ENCODE peak calls at places on chromosomes 5 and 9, in five cellular contexts. S is brain microvascular endothelial cell, U is SK-N-SH, V is NCI-H1694 treated with DMSO at 0.1 percent for 48 hours, R is left colon. T is an unnamed sample.

GRCh38 chr9:132547436-132547835 is 35.0 kb upstream of the BARHL1 start:
- DNase-seq in S (no peak), U (no peak), V (no peak), R (no peak), T (no peak)

GRCh38 chr9:101462558-101462957 is 27.0 kb upstream of the ALDOB start:
- DNase-seq in S (peak), U (no peak), V (no peak), R (no peak), T (no peak)

GRCh38 chr5:158552241-158552640 is 547.5 kb downstream of the EBF1 start:
- DNase-seq in S (no peak), U (no peak), V (no peak), R (no peak), T (no peak)

GRCh38 chr9:37295796-37296195 is 126.7 kb upstream of the GRHPR start:
- DNase-seq in S (no peak), U (no peak), V (peak), R (no peak), T (peak)

GRCh38 chr9:19757745-19758144 is 31.1 kb downstream of the SLC24A2 start:
- DNase-seq in S (no peak), U (no peak), V (no peak), R (no peak), T (no peak)

GRCh38 chr5:153901449-153901848 is 137.3 kb downstream of the FAM114A2 start:
- DNase-seq in S (no peak), U (no peak), V (no peak), R (no peak), T (no peak)

GRCh38 chr5:25025836-25026235 is 381.1 kb upstream of the CDH10 start:
- DNase-seq in S (no peak), U (no peak), V (peak), R (no peak), T (no peak)

GRCh38 chr5:131277875-131278795 is 14.3 kb downstream of the CDC42SE2 start:
- DNase-seq in S (no peak), U (no peak), V (no peak), R (no peak), T (no peak)

GRCh38 chr5:145509336-145510150 is 325.6 kb downstream of the PRELID2 start:
- DNase-seq in S (no peak), U (no peak), V (no peak), R (no peak), T (no peak)

GRCh38 chr9:98933185-98933584 is 10.5 kb upstream of the COL15A1 start:
- DNase-seq in S (no peak), U (no peak), V (no peak), R (no peak), T (no peak)

GRCh38 chr9:105007143-105007542 is 79.2 kb upstream of the ABCA1 start:
- DNase-seq in S (peak), U (no peak), V (no peak), R (peak), T (peak)

GRCh38 chr9:95107001-95107749 is 210.3 kb downstream of the FANCC start:
- DNase-seq in S (peak), U (no peak), V (no peak), R (no peak), T (peak)

GRCh38 chr5:121691478-121691877 is 160.2 kb upstream of the FTMT start:
- DNase-seq in S (no peak), U (no peak), V (no peak), R (no peak), T (no peak)

GRCh38 chr9:2634158-2634557 is 12.6 kb downstream of the VLDLR start:
- DNase-seq in S (no peak), U (no peak), V (no peak), R (no peak), T (no peak)

GRCh38 chr9:135647897-135648296 is 8.6 kb upstream of the GLT6D1 start:
- DNase-seq in S (no peak), U (no peak), V (no peak), R (no peak), T (no peak)

GRCh38 chr9:128550770-128551651 is 1.4 kb upstream of the SPTAN1 start:
- DNase-seq in S (no peak), U (no peak), V (peak), R (peak), T (no peak)

GRCh38 chr5:163727028-163727427 is 221.6 kb downstream of the MAT2B start:
- DNase-seq in S (no peak), U (no peak), V (no peak), R (peak), T (no peak)

GRCh38 chr9:92668746-92669526 is 995 bp downstream of the IPPK start:
- DNase-seq in S (peak), U (peak), V (no peak), R (peak), T (peak)

GRCh38 chr5:122933926-122934325 is 88.5 kb downstream of the SNX24 start:
- DNase-seq in S (no peak), U (no peak), V (no peak), R (no peak), T (no peak)

GRCh38 chr9:131732061-131732526 is 7.8 kb downstream of the RAPGEF1 start:
- DNase-seq in S (no peak), U (no peak), V (peak), R (peak), T (no peak)

GRCh38 chr5:148666353-148666752 is 12.0 kb upstream of the HTR4 start:
- DNase-seq in S (no peak), U (no peak), V (no peak), R (no peak), T (no peak)

GRCh38 chr5:93477791-93478190 is 103.2 kb downstream of the NR2F1-AS1 start:
- DNase-seq in S (no peak), U (no peak), V (no peak), R (no peak), T (no peak)

T was measured in foreskin melanocyte.